ENCODE peak calls at places on chromosomes 4 and X, in ten cellular contexts. One of them, this sample, is unnamed.

GRCh38 chr4:174435981-174436776 is 86.1 kb downstream of the HPGD start:
- DNase-seq in central memory CD8-positive, alpha-beta T cell: no peak
- DNase-seq in head of caudate nucleus: no peak
- DNase-seq in NCI-H345: no peak
- DNase-seq in activated T-helper 9 cell treated with anti-CD3 and anti-CD28 coated beads, Interleukin-2, amount 50 U/mL, for 16 hours: no peak
- DNase-seq in Panc1: no peak
- DNase-seq in activated naive CD8-positive, alpha-beta T cell treated with anti-CD3 and anti-CD28 coated beads, Interleukin-2, amount 50 U/mL, for 24 hours: no peak
- DNase-seq in neural crest cell: no peak
- DNase-seq in effector memory CD8-positive, alpha-beta T cell: no peak
- DNase-seq in ACHN: no peak
- DNase-seq in this sample: no peak

GRCh38 chrX:25019707-25020390 is 4.1 kb upstream of the ARX start:
- DNase-seq in ACHN: no peak
- DNase-seq in activated T-helper 9 cell treated with anti-CD3 and anti-CD28 coated beads, Interleukin-2, amount 50 U/mL, for 16 hours: no peak
- DNase-seq in central memory CD8-positive, alpha-beta T cell: no peak
- DNase-seq in neural crest cell: no peak
- DNase-seq in NCI-H345: no peak
- DNase-seq in effector memory CD8-positive, alpha-beta T cell: no peak
- DNase-seq in Panc1: no peak
- DNase-seq in activated naive CD8-positive, alpha-beta T cell treated with anti-CD3 and anti-CD28 coated beads, Interleukin-2, amount 50 U/mL, for 24 hours: no peak
- DNase-seq in head of caudate nucleus: no peak
- DNase-seq in this sample: no peak

GRCh38 chr4:142356118-142356759 is 489.9 kb downstream of the INPP4B start:
- DNase-seq in ACHN: no peak
- DNase-seq in effector memory CD8-positive, alpha-beta T cell: no peak
- DNase-seq in head of caudate nucleus: no peak
- DNase-seq in NCI-H345: no peak
- DNase-seq in activated naive CD8-positive, alpha-beta T cell treated with anti-CD3 and anti-CD28 coated beads, Interleukin-2, amount 50 U/mL, for 24 hours: no peak
- DNase-seq in activated T-helper 9 cell treated with anti-CD3 and anti-CD28 coated beads, Interleukin-2, amount 50 U/mL, for 16 hours: no peak
- DNase-seq in Panc1: no peak
- DNase-seq in central memory CD8-positive, alpha-beta T cell: no peak
- DNase-seq in neural crest cell: no peak
- DNase-seq in this sample: no peak

GRCh38 chr4:168853770-168854169 is 156.3 kb downstream of the CBR4 start:
- DNase-seq in NCI-H345: no peak
- DNase-seq in Panc1: no peak
- DNase-seq in activated naive CD8-positive, alpha-beta T cell treated with anti-CD3 and anti-CD28 coated beads, Interleukin-2, amount 50 U/mL, for 24 hours: no peak
- DNase-seq in central memory CD8-positive, alpha-beta T cell: no peak
- DNase-seq in head of caudate nucleus: no peak
- DNase-seq in activated T-helper 9 cell treated with anti-CD3 and anti-CD28 coated beads, Interleukin-2, amount 50 U/mL, for 16 hours: no peak
- DNase-seq in neural crest cell: no peak
- DNase-seq in ACHN: no peak
- DNase-seq in effector memory CD8-positive, alpha-beta T cell: no peak
- DNase-seq in this sample: no peak

GRCh38 chr4:3121596-3121995 is 47.1 kb downstream of the HTT start:
- DNase-seq in central memory CD8-positive, alpha-beta T cell: no peak
- DNase-seq in Panc1: no peak
- DNase-seq in neural crest cell: no peak
- DNase-seq in activated naive CD8-positive, alpha-beta T cell treated with anti-CD3 and anti-CD28 coated beads, Interleukin-2, amount 50 U/mL, for 24 hours: no peak
- DNase-seq in ACHN: no peak
- DNase-seq in activated T-helper 9 cell treated with anti-CD3 and anti-CD28 coated beads, Interleukin-2, amount 50 U/mL, for 16 hours: no peak
- DNase-seq in effector memory CD8-positive, alpha-beta T cell: no peak
- DNase-seq in head of caudate nucleus: no peak
- DNase-seq in NCI-H345: no peak
- DNase-seq in this sample: no peak

GRCh38 chr4:118338981-118339765 is 13.6 kb downstream of the PRSS12 start:
- DNase-seq in Panc1: no peak
- DNase-seq in activated naive CD8-positive, alpha-beta T cell treated with anti-CD3 and anti-CD28 coated beads, Interleukin-2, amount 50 U/mL, for 24 hours: no peak
- DNase-seq in ACHN: no peak
- DNase-seq in activated T-helper 9 cell treated with anti-CD3 and anti-CD28 coated beads, Interleukin-2, amount 50 U/mL, for 16 hours: no peak
- DNase-seq in effector memory CD8-positive, alpha-beta T cell: no peak
- DNase-seq in central memory CD8-positive, alpha-beta T cell: no peak
- DNase-seq in head of caudate nucleus: no peak
- DNase-seq in neural crest cell: no peak
- DNase-seq in NCI-H345: no peak
- DNase-seq in this sample: no peak

GRCh38 chr4:77625485-77625884 is 19.9 kb downstream of the CXCL13 start:
- DNase-seq in head of caudate nucleus: no peak
- DNase-seq in NCI-H345: no peak
- DNase-seq in neural crest cell: no peak
- DNase-seq in activated naive CD8-positive, alpha-beta T cell treated with anti-CD3 and anti-CD28 coated beads, Interleukin-2, amount 50 U/mL, for 24 hours: no peak
- DNase-seq in effector memory CD8-positive, alpha-beta T cell: no peak
- DNase-seq in central memory CD8-positive, alpha-beta T cell: no peak
- DNase-seq in Panc1: no peak
- DNase-seq in activated T-helper 9 cell treated with anti-CD3 and anti-CD28 coated beads, Interleukin-2, amount 50 U/mL, for 16 hours: no peak
- DNase-seq in ACHN: no peak
- DNase-seq in this sample: no peak

GRCh38 chrX:11351375-11352295 is 58.4 kb downstream of the AMELX start:
- DNase-seq in effector memory CD8-positive, alpha-beta T cell: no peak
- DNase-seq in neural crest cell: no peak
- DNase-seq in activated T-helper 9 cell treated with anti-CD3 and anti-CD28 coated beads, Interleukin-2, amount 50 U/mL, for 16 hours: no peak
- DNase-seq in activated naive CD8-positive, alpha-beta T cell treated with anti-CD3 and anti-CD28 coated beads, Interleukin-2, amount 50 U/mL, for 24 hours: no peak
- DNase-seq in head of caudate nucleus: no peak
- DNase-seq in NCI-H345: no peak
- DNase-seq in central memory CD8-positive, alpha-beta T cell: no peak
- DNase-seq in Panc1: no peak
- DNase-seq in ACHN: no peak
- DNase-seq in this sample: no peak

GRCh38 chrX:119655125-119655524 is 37.8 kb downstream of the SEPTIN6 start:
- DNase-seq in Panc1: no peak
- DNase-seq in central memory CD8-positive, alpha-beta T cell: no peak
- DNase-seq in NCI-H345: no peak
- DNase-seq in activated naive CD8-positive, alpha-beta T cell treated with anti-CD3 and anti-CD28 coated beads, Interleukin-2, amount 50 U/mL, for 24 hours: peak
- DNase-seq in head of caudate nucleus: no peak
- DNase-seq in effector memory CD8-positive, alpha-beta T cell: no peak
- DNase-seq in neural crest cell: no peak
- DNase-seq in activated T-helper 9 cell treated with anti-CD3 and anti-CD28 coated beads, Interleukin-2, amount 50 U/mL, for 16 hours: peak
- DNase-seq in ACHN: no peak
- DNase-seq in this sample: no peak

GRCh38 chr4:20882500-20882899 is 182.2 kb downstream of the PACRGL start:
- DNase-seq in activated naive CD8-positive, alpha-beta T cell treated with anti-CD3 and anti-CD28 coated beads, Interleukin-2, amount 50 U/mL, for 24 hours: no peak
- DNase-seq in central memory CD8-positive, alpha-beta T cell: no peak
- DNase-seq in effector memory CD8-positive, alpha-beta T cell: no peak
- DNase-seq in ACHN: no peak
- DNase-seq in activated T-helper 9 cell treated with anti-CD3 and anti-CD28 coated beads, Interleukin-2, amount 50 U/mL, for 16 hours: no peak
- DNase-seq in Panc1: no peak
- DNase-seq in neural crest cell: no peak
- DNase-seq in NCI-H345: no peak
- DNase-seq in head of caudate nucleus: no peak
- DNase-seq in this sample: no peak

GRCh38 chrX:68784816-68785215 is 44.0 kb upstream of the EFNB1 start:
- DNase-seq in activated naive CD8-positive, alpha-beta T cell treated with anti-CD3 and anti-CD28 coated beads, Interleukin-2, amount 50 U/mL, for 24 hours: no peak
- DNase-seq in neural crest cell: no peak
- DNase-seq in activated T-helper 9 cell treated with anti-CD3 and anti-CD28 coated beads, Interleukin-2, amount 50 U/mL, for 16 hours: no peak
- DNase-seq in ACHN: no peak
- DNase-seq in NCI-H345: no peak
- DNase-seq in central memory CD8-positive, alpha-beta T cell: no peak
- DNase-seq in effector memory CD8-positive, alpha-beta T cell: no peak
- DNase-seq in head of caudate nucleus: no peak
- DNase-seq in Panc1: no peak
- DNase-seq in this sample: no peak

This sample was measured in activated gamma-delta T cell treated with Interleukin-2 at 50 U/mL for 16 hours.